ENCODE peak calls at places on chromosome 2, in nine cellular contexts. I is hypothalamus, N is NCI-H1694, A is GM19239, S is astrocyte of the spinal cord, K is HEK293T, U is amniotic epithelial cell, G is NCI-H2171, M is HepG2. V is an unnamed sample.

GRCh38 chr2:230665263-230665691 is 47.4 kb upstream of the CAB39 start:
- DNase-seq in S (no peak), G (no peak), A (no peak), N (no peak), M (no peak), U (no peak), I (no peak), K (no peak), V (no peak)

GRCh38 chr2:126880262-126880800 is 18.4 kb upstream of the TEX51 start:
- DNase-seq in N (no peak), U (no peak), G (no peak), S (no peak), K (no peak), A (no peak), I (no peak), M (no peak), V (no peak)

GRCh38 chr2:223760838-223761502 is 76.4 kb downstream of the AP1S3 start:
- DNase-seq in S (peak), A (peak), G (no peak), N (no peak), M (peak), U (peak), I (no peak), K (no peak), V (peak)

GRCh38 chr2:217070043-217070430 is 210.2 kb upstream of the TNP1 start:
- DNase-seq in K (no peak), I (no peak), N (no peak), U (no peak), S (no peak), G (no peak), A (no peak), M (no peak), V (no peak)

GRCh38 chr2:189287982-189288494 is 108.5 kb upstream of the COL5A2 start:
- DNase-seq in U (peak), S (peak), M (peak), N (peak), A (no peak), G (peak), I (no peak), K (peak), V (peak)

GRCh38 chr2:72142743-72143440 is 4.8 kb downstream of the CYP26B1 start:
- DNase-seq in N (no peak), G (no peak), U (peak), K (no peak), M (no peak), I (peak), A (no peak), S (no peak), V (no peak)

GRCh38 chr2:197661626-197662025 is 13.8 kb downstream of the RFTN2 start:
- DNase-seq in N (no peak), I (no peak), S (no peak), K (no peak), M (no peak), G (no peak), A (no peak), U (no peak), V (no peak)

GRCh38 chr2:101823347-101823791 is 125.9 kb downstream of the MAP4K4 start:
- DNase-seq in S (peak), I (peak), A (no peak), K (peak), G (no peak), N (no peak), M (peak), U (peak), V (no peak)

GRCh38 chr2:235506997-235507615 is 13.3 kb downstream of the AGAP1 start:
- DNase-seq in G (no peak), A (no peak), S (no peak), M (no peak), I (no peak), U (no peak), K (no peak), N (no peak), V (no peak)

GRCh38 chr2:214542251-214542650 is 131.4 kb downstream of the VWC2L start:
- DNase-seq in I (no peak), M (no peak), N (peak), K (no peak), U (no peak), S (no peak), G (peak), A (no peak), V (no peak)

GRCh38 chr2:2870106-2870505 is 507.5 kb downstream of the EIPR1 start:
- DNase-seq in S (no peak), A (no peak), G (no peak), U (no peak), K (no peak), M (no peak), I (no peak), N (no peak), V (no peak)

GRCh38 chr2:95260028-95261023 is 13.9 kb upstream of the PROM2 start:
- DNase-seq in K (no peak), I (no peak), A (no peak), N (peak), M (no peak), G (peak), U (no peak), S (no peak), V (no peak)

GRCh38 chr2:73700111-73700510 is 37.0 kb downstream of the TPRKB start:
- DNase-seq in M (no peak), S (peak), G (no peak), I (no peak), A (no peak), K (no peak), N (no peak), U (no peak), V (no peak)

GRCh38 chr2:113979172-113980128 is 89.6 kb downstream of the ACTR3 start:
- DNase-seq in I (no peak), S (no peak), G (no peak), U (no peak), A (peak), K (peak), N (no peak), M (no peak), V (no peak)

GRCh38 chr2:177419274-177419673 is 26.7 kb downstream of the AGPS start:
- DNase-seq in M (no peak), K (no peak), U (peak), N (no peak), I (no peak), A (no peak), S (peak), G (no peak), V (peak)

GRCh38 chr2:190696792-190697398 is 48.0 kb downstream of the NAB1 start:
- DNase-seq in S (no peak), G (no peak), U (no peak), N (no peak), A (no peak), M (peak), K (no peak), I (no peak), V (no peak)

GRCh38 chr2:100877555-100877954 is 57.6 kb downstream of the NPAS2 start:
- DNase-seq in A (no peak), K (no peak), N (no peak), G (no peak), S (peak), U (peak), M (no peak), I (no peak), V (peak)

GRCh38 chr2:60549250-60550150 is 4.0 kb downstream of the BCL11A start:
- DNase-seq in K (no peak), A (no peak), G (peak), I (no peak), S (peak), N (no peak), U (no peak), M (no peak), V (peak)

GRCh38 chr2:241795021-241795999 is 13.7 kb upstream of the NEU4 start:
- DNase-seq in G (no peak), M (no peak), A (no peak), K (no peak), U (no peak), I (no peak), N (no peak), S (no peak), V (no peak)

GRCh38 chr2:28810384-28811285 is at the start of gene SPDYA:
- DNase-seq in N (no peak), U (peak), G (peak), S (peak), I (peak), M (no peak), A (peak), K (no peak), V (no peak)

GRCh38 chr2:63425606-63426005 is 162.7 kb downstream of the WDPCP start:
- DNase-seq in S (no peak), A (no peak), N (no peak), M (no peak), I (no peak), U (peak), G (no peak), K (no peak), V (no peak)

GRCh38 chr2:237700583-237701032 is 73.2 kb downstream of the LRRFIP1 start:
- DNase-seq in A (no peak), U (peak), M (no peak), S (peak), K (peak), I (no peak), N (no peak), G (no peak), V (no peak)

GRCh38 chr2:111669928-111670695 is 213.9 kb downstream of the ANAPC1 start:
- DNase-seq in S (no peak), M (no peak), N (no peak), U (no peak), K (no peak), A (no peak), G (no peak), I (no peak), V (no peak)

GRCh38 chr2:157178865-157179264 is 78.6 kb upstream of the GALNT5 start:
- DNase-seq in U (no peak), G (no peak), I (no peak), N (no peak), M (no peak), S (no peak), K (no peak), A (no peak), V (no peak)